ENCODE peak calls at places on chromosomes 13 and 19, in five cellular contexts. C is K562, I is H1, F is suprapubic skin, H is transverse colon. S is an unnamed sample.
A peak's percentile ranks its signal among the peaks of the same experiment; 100 is the strongest.

GRCh38 chr13:55652657-55653056 is 1488.1 kb upstream of the PRR20A start:
- DNase-seq in F (no peak), C (no peak), H (no peak), I (no peak), S (no peak)

GRCh38 chr13:99572921-99573320 is 71.6 kb downstream of the TM9SF2 start:
- DNase-seq in H (no peak), C (no peak), I (no peak), F (no peak), S (no peak)

GRCh38 chr13:19572280-19572679 is 10.9 kb upstream of the TPTE2 start:
- DNase-seq in F (no peak), I (no peak), H (no peak), C (no peak), S (no peak)

GRCh38 chr13:47239025-47239424 is 342.2 kb upstream of the HTR2A start:
- DNase-seq in C (no peak), H (no peak), F (no peak), I (no peak), S (no peak)

GRCh38 chr19:55440411-55441105 is 2.5 kb downstream of the SHISA7 start:
- DNase-seq in C (peak; percentile 90), H (no peak), I (no peak), F (no peak), S (no peak)

GRCh38 chr13:50626031-50626643 is 217.4 kb downstream of the DLEU7 start:
- DNase-seq in H (no peak), F (no peak), C (peak; percentile 22), I (no peak), S (no peak)

GRCh38 chr19:52170863-52171320 is 529 bp downstream of the ZNF836 start:
- DNase-seq in C (no peak), H (peak; percentile 27), I (no peak), F (peak; percentile 75), S (peak; percentile 35)

GRCh38 chr19:18939922-18940775 is 868 bp downstream of the HOMER3 start:
- DNase-seq in H (peak; percentile 60), I (peak; percentile 47), F (peak; percentile 78), C (no peak), S (peak; percentile 71)

GRCh38 chr13:59043016-59043415 is 1120.7 kb downstream of the DIAPH3 start:
- DNase-seq in C (no peak), F (no peak), H (no peak), I (no peak), S (no peak)

GRCh38 chr19:35484637-35485036 is 5.6 kb downstream of the KRTDAP start:
- DNase-seq in F (no peak), H (no peak), C (no peak), I (no peak), S (no peak)

GRCh38 chr19:41111750-41112295 is 2.4 kb upstream of the CYP2F1 start:
- DNase-seq in H (no peak), C (no peak), I (no peak), F (no peak), S (no peak)

GRCh38 chr13:57666131-57666530 is 34.6 kb downstream of the PCDH17 start:
- DNase-seq in H (no peak), C (no peak), F (no peak), I (no peak), S (no peak)

GRCh38 chr19:33941133-33941532 is 144.5 kb downstream of the KCTD15 start:
- DNase-seq in I (no peak), F (no peak), H (no peak), C (no peak), S (no peak)

GRCh38 chr13:39938591-39938990 is 283.1 kb downstream of the COG6 start:
- DNase-seq in I (no peak), C (no peak), F (no peak), H (no peak), S (no peak)

GRCh38 chr19:41882568-41883462 is at the start of gene ARHGEF1:
- DNase-seq in C (peak; percentile 79), H (peak; percentile 75), F (peak; percentile 77), I (no peak), S (peak; percentile 49)

GRCh38 chr19:58346961-58347929 is 6.0 kb downstream of the A1BG start:
- DNase-seq in H (peak; percentile 69), F (no peak), I (no peak), C (peak; percentile 93), S (no peak)

GRCh38 chr13:21216332-21216731 is 39.9 kb downstream of the MRPL57 start:
- DNase-seq in F (no peak), I (no peak), H (no peak), C (no peak), S (no peak)

GRCh38 chr13:98957731-98958442 is 20.0 kb downstream of the DOCK9 start:
- DNase-seq in F (no peak), C (no peak), I (no peak), H (no peak), S (no peak)

GRCh38 chr19:29775575-29775900 is 36.3 kb upstream of the CCNE1 start:
- DNase-seq in I (no peak), H (no peak), F (no peak), C (no peak), S (no peak)

GRCh38 chr19:31255174-31255862 is 93.9 kb downstream of the TSHZ3 start:
- DNase-seq in H (no peak), C (no peak), F (no peak), I (no peak), S (no peak)

GRCh38 chr19:12802267-12803106 is 618 bp downstream of the THSD8 start:
- DNase-seq in H (no peak), C (no peak), F (peak; percentile 74), I (no peak), S (no peak)

GRCh38 chr19:10653732-10654609 is at the start of gene ILF3:
- DNase-seq in F (peak; percentile 100), C (peak; percentile 97), H (peak; percentile 100), I (peak; percentile 100), S (peak; percentile 100)
- TF ChIP-seq EP300 in F (peak; percentile 54), C (peak; percentile 23), H (peak; percentile 78), I (peak; percentile 48), S (peak; percentile 83)

DNA sequence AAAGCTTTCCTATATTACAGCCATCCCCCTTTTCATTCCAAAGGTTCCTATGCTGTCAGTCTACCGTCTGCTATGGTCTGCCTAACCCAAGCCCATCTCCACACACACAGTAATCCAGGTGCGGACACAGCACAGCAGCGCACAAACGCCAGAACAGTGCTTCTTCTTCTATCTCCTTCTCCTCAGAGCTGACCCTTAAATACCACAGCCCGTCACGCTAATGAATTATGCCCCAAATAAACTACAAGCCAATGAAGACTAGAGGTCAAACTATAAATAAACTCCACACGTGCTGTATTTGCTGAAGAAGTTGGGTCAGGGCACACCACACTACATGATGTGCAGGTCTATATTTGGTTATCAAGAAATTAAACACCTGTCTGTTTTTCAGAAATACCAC is 71.8 kb downstream of the TBC1D4 start:
- DNase-seq in C (no peak), F (no peak), H (no peak), I (no peak), S (no peak)
- H3K27ac ChIP-seq in C (no peak overlapping the region), F (no peak overlapping the region), H (no peak overlapping the region), I (no peak overlapping the region), S (no peak overlapping the region)

GRCh38 chr13:72804301-72804700 is 22.4 kb downstream of the PIBF1 start:
- DNase-seq in C (no peak), H (no peak), I (no peak), F (no peak), S (no peak)
- H3K36me3 ChIP-seq in C (peaks cover 32% of the 10 kb centered on the region), H (peaks cover 4% of the 10 kb centered on the region), I (no peaks in the 10 kb centered on the region), F (peaks cover 20% of the 10 kb centered on the region), S (no peaks in the 10 kb centered on the region)

DNA sequence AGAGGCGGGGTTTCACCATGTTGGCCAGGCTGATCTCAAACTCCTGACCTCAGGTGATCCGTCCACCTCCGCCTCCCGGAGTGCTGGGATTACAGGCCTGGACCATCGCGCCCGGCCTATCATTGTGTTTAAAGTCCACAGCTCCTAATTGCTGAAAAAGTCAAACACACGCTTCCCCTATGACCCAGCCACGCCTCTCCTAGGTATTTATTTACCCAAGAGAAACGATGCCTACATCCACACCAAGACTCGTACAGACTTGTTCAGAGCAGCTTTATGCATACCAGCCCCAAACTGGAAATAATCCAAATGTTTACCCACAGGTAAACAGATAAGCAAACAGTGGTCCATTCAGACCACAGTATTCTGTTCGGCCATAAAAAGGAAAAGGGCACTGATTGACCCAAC is 15.1 kb downstream of the ZNRF4 start:
- DNase-seq in C (no peak), F (no peak), H (peak; percentile 48), I (no peak), S (no peak)
- TF ChIP-seq EP300 in C (no peak), F (no peak), H (no peak), I (no peak), S (no peak)

GRCh38 chr13:69035771-69036170 is 1071.9 kb upstream of the ATXN8OS start:
- DNase-seq in I (no peak), H (no peak), F (no peak), C (no peak), S (no peak)
- H3K27ac ChIP-seq in I (no peak overlapping the region), H (no peak overlapping the region), F (no peak overlapping the region), C (no peak overlapping the region), S (no peak overlapping the region)

DNA sequence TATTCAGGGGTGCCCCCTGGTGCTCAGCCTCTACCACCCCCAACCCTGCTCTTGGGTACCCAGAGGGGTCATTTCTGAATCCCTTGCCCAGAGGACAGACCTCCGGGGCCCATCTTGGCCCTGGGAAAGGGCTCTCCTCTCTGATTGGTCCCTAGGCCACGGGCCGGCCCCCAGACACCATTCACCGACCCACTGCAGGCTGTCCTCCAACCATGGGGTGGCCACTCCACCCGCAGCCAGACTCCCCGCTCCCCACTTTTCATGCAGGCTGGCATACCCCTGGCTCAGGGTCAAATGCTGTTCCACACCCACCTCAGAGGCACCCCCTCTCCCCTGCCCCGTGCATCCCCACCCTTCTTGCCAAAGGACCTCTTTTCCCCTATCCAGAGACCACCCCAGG is 14.8 kb downstream of the SMIM24 start:
- DNase-seq in I (no peak), C (no peak), H (no peak), F (no peak), S (no peak)
- H3K36me3 ChIP-seq in I (no peaks in the 10 kb centered on the region), C (peaks cover 25% of the 10 kb centered on the region), H (no peaks in the 10 kb centered on the region), F (peaks cover 29% of the 10 kb centered on the region), S (no peaks in the 10 kb centered on the region)

DNA sequence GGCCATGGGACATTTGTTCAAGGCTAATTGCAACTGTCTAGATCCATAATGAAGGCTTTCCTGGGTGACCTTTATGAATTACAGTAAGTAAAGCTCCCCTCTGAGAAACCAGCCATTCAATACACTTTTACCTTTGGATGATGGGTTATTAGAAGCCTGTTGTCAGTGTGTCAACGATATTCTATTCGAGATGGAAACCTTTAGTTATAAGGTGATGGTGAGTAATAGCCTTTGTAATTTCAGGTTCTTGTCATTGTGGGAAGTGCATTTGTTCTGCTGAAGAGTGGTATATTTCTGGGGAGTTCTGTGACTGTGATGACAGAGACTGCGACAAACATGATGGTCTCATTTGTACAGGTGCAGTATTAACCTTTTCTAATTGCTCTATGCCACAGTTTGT is 261.7 kb downstream of the ITGBL1 start:
- DNase-seq in F (no peak), C (no peak), H (no peak), I (no peak), S (no peak)
- TF ChIP-seq EP300 in F (no peak), C (no peak), H (no peak), I (no peak), S (no peak)

S was measured in ovary.